ENCODE peak calls at places on chromosome 20, in nine cellular contexts. I is SK-N-SH, U is HCT116, O is suprapubic skin, J is transverse colon, W is GM12878, N is endothelial cell of umbilical vein, H is K562, B is breast epithelium. T is an unnamed sample.

GRCh38 chr20:38471987-38472512 is 593 bp upstream of the RALGAPB start:
- DNase-seq in B (no peak), I (no peak), W (no peak), U (no peak), O (no peak), J (no peak), H (no peak), N (no peak), T (no peak)

GRCh38 chr20:57006411-57007170 is 259.9 kb downstream of the BMP7 start:
- DNase-seq in W (peak; percentile 17), N (no peak), J (no peak), H (no peak), B (no peak), U (no peak), O (no peak), I (no peak), T (no peak)

GRCh38 chr20:37914672-37915433 is 11.9 kb downstream of the VSTM2L start:
- DNase-seq in N (no peak), H (no peak), O (no peak), B (no peak), U (no peak), J (no peak), I (peak; percentile 82), W (no peak), T (peak; percentile 85)

GRCh38 chr20:43836790-43837189 is 77.9 kb upstream of the TOX2 start:
- DNase-seq in U (no peak), W (no peak), N (no peak), H (no peak), J (no peak), O (no peak), I (no peak), B (no peak), T (no peak)

GRCh38 chr20:22908437-22908836 is 126.7 kb upstream of the SSTR4 start:
- DNase-seq in N (no peak), O (no peak), I (no peak), U (no peak), W (no peak), B (no peak), H (no peak), J (no peak), T (no peak)

GRCh38 chr20:47334022-47334551 is 22.4 kb downstream of the ZMYND8 start:
- DNase-seq in B (no peak), N (peak; percentile 96), U (no peak), J (peak; percentile 47), I (no peak), W (no peak), O (no peak), H (no peak), T (no peak)

GRCh38 chr20:24663496-24663895 is 194.1 kb downstream of the SYNDIG1 start:
- DNase-seq in U (no peak), H (no peak), I (no peak), B (no peak), N (no peak), J (no peak), O (peak; percentile 43), W (no peak), T (no peak)

GRCh38 chr20:22974354-22974753 is 60.8 kb upstream of the SSTR4 start:
- DNase-seq in J (peak; percentile 12), I (no peak), O (no peak), H (peak; percentile 54), N (peak; percentile 28), U (peak; percentile 18), W (no peak), B (no peak), T (no peak)

GRCh38 chr20:16475225-16475624 is 98.0 kb downstream of the KIF16B start:
- DNase-seq in J (no peak), O (no peak), W (no peak), B (no peak), U (no peak), N (no peak), I (no peak), H (no peak), T (no peak)

GRCh38 chr20:63696311-63696627 is 183 bp upstream of the TNFRSF6B start:
- DNase-seq in O (no peak), W (no peak), N (no peak), B (no peak), I (no peak), H (no peak), U (peak; percentile 40), J (peak; percentile 60), T (no peak)

GRCh38 chr20:13042458-13042794 is 33.7 kb downstream of the SPTLC3 start:
- DNase-seq in H (no peak), O (no peak), B (no peak), I (no peak), J (no peak), W (no peak), U (no peak), N (no peak), T (no peak)

GRCh38 chr20:44208165-44208564 is 2.4 kb downstream of the OSER1 start:
- DNase-seq in I (no peak), B (no peak), U (no peak), O (no peak), J (no peak), H (no peak), N (no peak), W (no peak), T (no peak)

GRCh38 chr20:17859002-17859615 is 109.5 kb downstream of the SNX5 start:
- DNase-seq in J (no peak), N (no peak), H (no peak), I (no peak), B (no peak), O (no peak), W (peak; percentile 45), U (no peak), T (no peak)

GRCh38 chr20:62400021-62400420 is 7.1 kb downstream of the CABLES2 start:
- DNase-seq in I (no peak), N (no peak), O (no peak), U (no peak), H (no peak), J (no peak), W (no peak), B (no peak), T (peak; percentile 42)

GRCh38 chr20:61736001-61736635 is 329.6 kb downstream of the TAF4 start:
- DNase-seq in U (no peak), I (no peak), N (no peak), W (no peak), B (no peak), H (no peak), J (no peak), O (no peak), T (no peak)

GRCh38 chr20:3751664-3752385 is 15.7 kb downstream of the ADISSP start:
- DNase-seq in B (no peak), U (no peak), H (no peak), N (no peak), I (peak; percentile 56), W (no peak), J (peak; percentile 68), O (no peak), T (peak; percentile 49)

GRCh38 chr20:8432435-8433148 is 300.5 kb downstream of the PLCB1 start:
- DNase-seq in J (no peak), B (no peak), U (no peak), O (no peak), H (no peak), W (no peak), I (peak; percentile 49), N (no peak), T (no peak)

GRCh38 chr20:14790771-14791517 is 453.5 kb upstream of the FLRT3 start:
- DNase-seq in B (no peak), N (no peak), I (no peak), O (no peak), J (no peak), W (no peak), H (no peak), U (no peak), T (no peak)

DNA sequence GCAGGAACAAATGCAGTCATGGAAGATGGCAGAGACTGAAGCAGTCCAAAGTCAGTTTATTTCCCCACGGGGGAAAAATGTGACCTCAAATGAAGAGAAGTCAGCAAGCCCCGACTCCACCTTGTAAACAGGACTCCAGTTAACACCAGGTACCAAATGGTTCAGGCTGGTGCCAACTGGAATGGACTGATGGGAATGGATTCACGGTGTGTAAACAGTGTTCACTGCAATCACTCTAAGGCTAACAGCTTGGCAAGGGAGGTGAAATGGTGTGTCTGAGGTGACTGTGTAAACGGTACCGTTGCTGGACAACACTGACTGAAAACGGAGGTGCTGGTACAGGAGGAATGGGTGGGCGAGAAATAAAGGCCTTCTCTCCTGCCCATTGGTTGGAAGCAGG is 12.0 kb downstream of the PLAGL2 start:
- DNase-seq in W (no peak), B (no peak), I (no peak), J (no peak), O (no peak), N (no peak), H (no peak), U (no peak), T (no peak)
- TF ChIP-seq POLR2AphosphoS5 in W (peak; percentile 51), B (no peak), I (no peak), J (no peak), O (no peak), N (no peak), H (no peak), U (no peak), T (no peak)

GRCh38 chr20:50679753-50680105 is 11.6 kb downstream of the RIPOR3 start:
- DNase-seq in I (no peak), W (no peak), B (no peak), J (no peak), H (no peak), U (no peak), N (no peak), O (no peak), T (no peak)

GRCh38 chr20:50673831-50674825 is 17.2 kb downstream of the RIPOR3 start:
- DNase-seq in B (no peak), J (no peak), U (no peak), O (no peak), H (no peak), I (no peak), N (no peak), W (no peak), T (no peak)

GRCh38 chr20:50675671-50676376 is 15.5 kb downstream of the RIPOR3 start:
- DNase-seq in N (no peak), U (no peak), W (no peak), H (no peak), I (no peak), J (no peak), B (no peak), O (no peak), T (no peak)

GRCh38 chr20:50678213-50678898 is 13.0 kb downstream of the RIPOR3 start:
- DNase-seq in O (no peak), I (no peak), W (no peak), N (no peak), J (peak; percentile 34), U (no peak), H (no peak), B (no peak), T (peak; percentile 35)

GRCh38 chr20:50676888-50677287 is 14.5 kb downstream of the RIPOR3 start:
- DNase-seq in B (no peak), N (no peak), H (no peak), I (no peak), O (no peak), J (no peak), W (no peak), U (no peak), T (no peak)
- TF ChIP-seq POLR2AphosphoS5 in B (no peak), N (no peak), H (no peak), I (no peak), O (no peak), J (no peak), W (no peak), U (no peak), T (no peak)

GRCh38 chr20:35319206-35320197 is 27.3 kb upstream of the FAM83C start:
- DNase-seq in J (no peak), N (peak; percentile 48), B (no peak), O (no peak), U (no peak), W (no peak), H (peak; percentile 48), I (no peak), T (no peak)
- TF ChIP-seq POLR2AphosphoS5 in J (no peak), N (no peak), B (no peak), O (no peak), U (no peak), W (no peak), H (no peak), I (no peak), T (no peak)

GRCh38 chr20:21583486-21584168 is 69.8 kb upstream of the NKX2-2 start:
- DNase-seq in J (no peak), I (no peak), W (no peak), B (no peak), H (no peak), U (no peak), N (no peak), O (no peak), T (no peak)
- TF ChIP-seq POLR2AphosphoS5 in J (no peak), I (no peak), W (no peak), B (no peak), H (no peak), U (no peak), N (no peak), O (no peak), T (no peak)